ENCODE peak calls at places on chromosomes 1 and 21, in nine cellular contexts. One of them, this sample, is unnamed.

GRCh38 chr1:114505148-114505561 is 5.8 kb downstream of the TRIM33 start:
- DNase-seq in iris pigment epithelial cell: no peak
- DNase-seq in aorta: no peak
- DNase-seq in ELR: no peak
- DNase-seq in effector memory CD8-positive, alpha-beta T cell: no peak
- DNase-seq in lower lobe of right lung: no peak
- DNase-seq in activated naive CD8-positive, alpha-beta T cell treated with anti-CD3 and anti-CD28 coated beads, Interleukin-2, amount 50 U/mL, for 24 hours: no peak
- DNase-seq in iPS-NIHi11: no peak
- DNase-seq in NCI-H1092 treated with DMSO at 0.1 percent for 48 hours: no peak
- DNase-seq in this sample: no peak

GRCh38 chr21:41761211-41762181 is 5.4 kb downstream of the RIPK4 start:
- DNase-seq in iris pigment epithelial cell: peak; percentile 14
- DNase-seq in aorta: peak; percentile 84
- DNase-seq in ELR: peak; percentile 90
- DNase-seq in effector memory CD8-positive, alpha-beta T cell: no peak
- DNase-seq in lower lobe of right lung: peak; percentile 90
- DNase-seq in activated naive CD8-positive, alpha-beta T cell treated with anti-CD3 and anti-CD28 coated beads, Interleukin-2, amount 50 U/mL, for 24 hours: no peak
- DNase-seq in iPS-NIHi11: no peak
- DNase-seq in NCI-H1092 treated with DMSO at 0.1 percent for 48 hours: no peak
- DNase-seq in this sample: no peak

GRCh38 chr1:101757985-101758384 is 238.7 kb downstream of the OLFM3 start:
- DNase-seq in iris pigment epithelial cell: no peak
- DNase-seq in aorta: no peak
- DNase-seq in ELR: peak; percentile 15
- DNase-seq in effector memory CD8-positive, alpha-beta T cell: no peak
- DNase-seq in lower lobe of right lung: no peak
- DNase-seq in activated naive CD8-positive, alpha-beta T cell treated with anti-CD3 and anti-CD28 coated beads, Interleukin-2, amount 50 U/mL, for 24 hours: no peak
- DNase-seq in iPS-NIHi11: no peak
- DNase-seq in NCI-H1092 treated with DMSO at 0.1 percent for 48 hours: no peak
- DNase-seq in this sample: no peak

GRCh38 chr1:112402682-112403643 is 6.9 kb downstream of the CTTNBP2NL start:
- DNase-seq in iris pigment epithelial cell: peak; percentile 87
- DNase-seq in aorta: no peak
- DNase-seq in ELR: peak; percentile 77
- DNase-seq in effector memory CD8-positive, alpha-beta T cell: no peak
- DNase-seq in lower lobe of right lung: no peak
- DNase-seq in activated naive CD8-positive, alpha-beta T cell treated with anti-CD3 and anti-CD28 coated beads, Interleukin-2, amount 50 U/mL, for 24 hours: no peak
- DNase-seq in iPS-NIHi11: no peak
- DNase-seq in NCI-H1092 treated with DMSO at 0.1 percent for 48 hours: no peak
- DNase-seq in this sample: no peak

GRCh38 chr1:223739366-223740057 is 27.2 kb downstream of the CAPN2 start:
- DNase-seq in iris pigment epithelial cell: no peak
- DNase-seq in aorta: no peak
- DNase-seq in ELR: peak; percentile 51
- DNase-seq in effector memory CD8-positive, alpha-beta T cell: no peak
- DNase-seq in lower lobe of right lung: no peak
- DNase-seq in activated naive CD8-positive, alpha-beta T cell treated with anti-CD3 and anti-CD28 coated beads, Interleukin-2, amount 50 U/mL, for 24 hours: no peak
- DNase-seq in iPS-NIHi11: no peak
- DNase-seq in NCI-H1092 treated with DMSO at 0.1 percent for 48 hours: no peak
- DNase-seq in this sample: no peak

GRCh38 chr1:244758700-244759099 is 76.8 kb upstream of the COX20 start:
- DNase-seq in iris pigment epithelial cell: no peak
- DNase-seq in aorta: no peak
- DNase-seq in ELR: no peak
- DNase-seq in effector memory CD8-positive, alpha-beta T cell: no peak
- DNase-seq in lower lobe of right lung: no peak
- DNase-seq in activated naive CD8-positive, alpha-beta T cell treated with anti-CD3 and anti-CD28 coated beads, Interleukin-2, amount 50 U/mL, for 24 hours: no peak
- DNase-seq in iPS-NIHi11: no peak
- DNase-seq in NCI-H1092 treated with DMSO at 0.1 percent for 48 hours: peak; percentile 48
- DNase-seq in this sample: no peak

GRCh38 chr21:33042812-33043211 is 17.1 kb downstream of the OLIG2 start:
- DNase-seq in iris pigment epithelial cell: peak; percentile 79
- DNase-seq in aorta: no peak
- DNase-seq in ELR: peak; percentile 90
- DNase-seq in effector memory CD8-positive, alpha-beta T cell: no peak
- DNase-seq in lower lobe of right lung: no peak
- DNase-seq in activated naive CD8-positive, alpha-beta T cell treated with anti-CD3 and anti-CD28 coated beads, Interleukin-2, amount 50 U/mL, for 24 hours: no peak
- DNase-seq in iPS-NIHi11: no peak
- DNase-seq in NCI-H1092 treated with DMSO at 0.1 percent for 48 hours: no peak
- DNase-seq in this sample: no peak

GRCh38 chr1:21153336-21153735 is 23.4 kb downstream of the EIF4G3 start:
- DNase-seq in iris pigment epithelial cell: no peak
- DNase-seq in aorta: no peak
- DNase-seq in ELR: no peak
- DNase-seq in effector memory CD8-positive, alpha-beta T cell: no peak
- DNase-seq in lower lobe of right lung: no peak
- DNase-seq in activated naive CD8-positive, alpha-beta T cell treated with anti-CD3 and anti-CD28 coated beads, Interleukin-2, amount 50 U/mL, for 24 hours: no peak
- DNase-seq in iPS-NIHi11: no peak
- DNase-seq in NCI-H1092 treated with DMSO at 0.1 percent for 48 hours: no peak
- DNase-seq in this sample: no peak

GRCh38 chr1:80217377-80217986 is 1211.0 kb upstream of the ADGRL4 start:
- DNase-seq in iris pigment epithelial cell: peak; percentile 50
- DNase-seq in aorta: no peak
- DNase-seq in ELR: peak; percentile 69
- DNase-seq in effector memory CD8-positive, alpha-beta T cell: no peak
- DNase-seq in lower lobe of right lung: no peak
- DNase-seq in activated naive CD8-positive, alpha-beta T cell treated with anti-CD3 and anti-CD28 coated beads, Interleukin-2, amount 50 U/mL, for 24 hours: no peak
- DNase-seq in iPS-NIHi11: peak; percentile 30
- DNase-seq in NCI-H1092 treated with DMSO at 0.1 percent for 48 hours: peak; percentile 48
- DNase-seq in this sample: no peak

GRCh38 chr1:213586609-213586972 is 401.2 kb upstream of the PROX1 start:
- DNase-seq in iris pigment epithelial cell: no peak
- DNase-seq in aorta: no peak
- DNase-seq in ELR: no peak
- DNase-seq in effector memory CD8-positive, alpha-beta T cell: no peak
- DNase-seq in lower lobe of right lung: no peak
- DNase-seq in activated naive CD8-positive, alpha-beta T cell treated with anti-CD3 and anti-CD28 coated beads, Interleukin-2, amount 50 U/mL, for 24 hours: no peak
- DNase-seq in iPS-NIHi11: no peak
- DNase-seq in NCI-H1092 treated with DMSO at 0.1 percent for 48 hours: no peak
- DNase-seq in this sample: no peak

GRCh38 chr1:201021333-201022177 is 2.0 kb downstream of the KIF21B start:
- DNase-seq in iris pigment epithelial cell: no peak
- DNase-seq in aorta: peak; percentile 72
- DNase-seq in ELR: no peak
- DNase-seq in effector memory CD8-positive, alpha-beta T cell: no peak
- DNase-seq in lower lobe of right lung: no peak
- DNase-seq in activated naive CD8-positive, alpha-beta T cell treated with anti-CD3 and anti-CD28 coated beads, Interleukin-2, amount 50 U/mL, for 24 hours: peak; percentile 54
- DNase-seq in iPS-NIHi11: no peak
- DNase-seq in NCI-H1092 treated with DMSO at 0.1 percent for 48 hours: peak; percentile 18
- DNase-seq in this sample: no peak

GRCh38 chr1:163472267-163472666 is 150.5 kb downstream of the NUF2 start:
- DNase-seq in iris pigment epithelial cell: peak; percentile 1
- DNase-seq in aorta: no peak
- DNase-seq in ELR: no peak
- DNase-seq in effector memory CD8-positive, alpha-beta T cell: no peak
- DNase-seq in lower lobe of right lung: no peak
- DNase-seq in activated naive CD8-positive, alpha-beta T cell treated with anti-CD3 and anti-CD28 coated beads, Interleukin-2, amount 50 U/mL, for 24 hours: no peak
- DNase-seq in iPS-NIHi11: no peak
- DNase-seq in NCI-H1092 treated with DMSO at 0.1 percent for 48 hours: peak; percentile 98
- DNase-seq in this sample: no peak

GRCh38 chr1:204826970-204827369 is 43.7 kb upstream of the NFASC start:
- DNase-seq in iris pigment epithelial cell: no peak
- DNase-seq in aorta: no peak
- DNase-seq in ELR: peak; percentile 28
- DNase-seq in effector memory CD8-positive, alpha-beta T cell: no peak
- DNase-seq in lower lobe of right lung: no peak
- DNase-seq in activated naive CD8-positive, alpha-beta T cell treated with anti-CD3 and anti-CD28 coated beads, Interleukin-2, amount 50 U/mL, for 24 hours: peak; percentile 31
- DNase-seq in iPS-NIHi11: peak; percentile 65
- DNase-seq in NCI-H1092 treated with DMSO at 0.1 percent for 48 hours: peak; percentile 7
- DNase-seq in this sample: no peak

GRCh38 chr21:31218830-31219608 is 125.0 kb downstream of the TIAM1 start:
- DNase-seq in iris pigment epithelial cell: peak; percentile 14
- DNase-seq in aorta: no peak
- DNase-seq in ELR: no peak
- DNase-seq in effector memory CD8-positive, alpha-beta T cell: no peak
- DNase-seq in lower lobe of right lung: peak; percentile 54
- DNase-seq in activated naive CD8-positive, alpha-beta T cell treated with anti-CD3 and anti-CD28 coated beads, Interleukin-2, amount 50 U/mL, for 24 hours: no peak
- DNase-seq in iPS-NIHi11: peak; percentile 41
- DNase-seq in NCI-H1092 treated with DMSO at 0.1 percent for 48 hours: no peak
- DNase-seq in this sample: no peak

GRCh38 chr21:29499734-29500343 is 201.1 kb downstream of the BACH1 start:
- DNase-seq in iris pigment epithelial cell: peak; percentile 54
- DNase-seq in aorta: no peak
- DNase-seq in ELR: peak; percentile 71
- DNase-seq in effector memory CD8-positive, alpha-beta T cell: no peak
- DNase-seq in lower lobe of right lung: no peak
- DNase-seq in activated naive CD8-positive, alpha-beta T cell treated with anti-CD3 and anti-CD28 coated beads, Interleukin-2, amount 50 U/mL, for 24 hours: peak; percentile 5
- DNase-seq in iPS-NIHi11: peak; percentile 71
- DNase-seq in NCI-H1092 treated with DMSO at 0.1 percent for 48 hours: no peak
- DNase-seq in this sample: no peak

GRCh38 chr1:25146382-25146855 is 85.9 kb downstream of the SYF2 start:
- DNase-seq in iris pigment epithelial cell: no peak
- DNase-seq in aorta: no peak
- DNase-seq in ELR: no peak
- DNase-seq in effector memory CD8-positive, alpha-beta T cell: no peak
- DNase-seq in lower lobe of right lung: no peak
- DNase-seq in activated naive CD8-positive, alpha-beta T cell treated with anti-CD3 and anti-CD28 coated beads, Interleukin-2, amount 50 U/mL, for 24 hours: no peak
- DNase-seq in iPS-NIHi11: no peak
- DNase-seq in NCI-H1092 treated with DMSO at 0.1 percent for 48 hours: no peak
- DNase-seq in this sample: no peak

GRCh38 chr1:31524196-31524967 is 51.9 kb upstream of the TINAGL1 start:
- DNase-seq in iris pigment epithelial cell: no peak
- DNase-seq in aorta: no peak
- DNase-seq in ELR: no peak
- DNase-seq in effector memory CD8-positive, alpha-beta T cell: no peak
- DNase-seq in lower lobe of right lung: peak; percentile 62
- DNase-seq in activated naive CD8-positive, alpha-beta T cell treated with anti-CD3 and anti-CD28 coated beads, Interleukin-2, amount 50 U/mL, for 24 hours: no peak
- DNase-seq in iPS-NIHi11: no peak
- DNase-seq in NCI-H1092 treated with DMSO at 0.1 percent for 48 hours: no peak
- DNase-seq in this sample: no peak

GRCh38 chr1:244394851-244395765 is 56.6 kb downstream of the ADSS2 start:
- DNase-seq in iris pigment epithelial cell: no peak
- DNase-seq in aorta: no peak
- DNase-seq in ELR: no peak
- DNase-seq in effector memory CD8-positive, alpha-beta T cell: no peak
- DNase-seq in lower lobe of right lung: no peak
- DNase-seq in activated naive CD8-positive, alpha-beta T cell treated with anti-CD3 and anti-CD28 coated beads, Interleukin-2, amount 50 U/mL, for 24 hours: no peak
- DNase-seq in iPS-NIHi11: no peak
- DNase-seq in NCI-H1092 treated with DMSO at 0.1 percent for 48 hours: no peak
- DNase-seq in this sample: no peak

GRCh38 chr1:81325404-81325803 is 475.3 kb upstream of the ADGRL2 start:
- DNase-seq in iris pigment epithelial cell: no peak
- DNase-seq in aorta: no peak
- DNase-seq in ELR: no peak
- DNase-seq in effector memory CD8-positive, alpha-beta T cell: no peak
- DNase-seq in lower lobe of right lung: no peak
- DNase-seq in activated naive CD8-positive, alpha-beta T cell treated with anti-CD3 and anti-CD28 coated beads, Interleukin-2, amount 50 U/mL, for 24 hours: no peak
- DNase-seq in iPS-NIHi11: no peak
- DNase-seq in NCI-H1092 treated with DMSO at 0.1 percent for 48 hours: no peak
- DNase-seq in this sample: no peak

GRCh38 chr1:162631546-162632233 is 574 bp upstream of the DDR2 start:
- DNase-seq in iris pigment epithelial cell: peak; percentile 78
- DNase-seq in aorta: no peak
- DNase-seq in ELR: peak; percentile 85
- DNase-seq in effector memory CD8-positive, alpha-beta T cell: no peak
- DNase-seq in lower lobe of right lung: no peak
- DNase-seq in activated naive CD8-positive, alpha-beta T cell treated with anti-CD3 and anti-CD28 coated beads, Interleukin-2, amount 50 U/mL, for 24 hours: no peak
- DNase-seq in iPS-NIHi11: no peak
- DNase-seq in NCI-H1092 treated with DMSO at 0.1 percent for 48 hours: no peak
- DNase-seq in this sample: no peak

GRCh38 chr1:37482796-37483744 is 8.7 kb downstream of the ZC3H12A start:
- DNase-seq in iris pigment epithelial cell: no peak
- DNase-seq in aorta: no peak
- DNase-seq in ELR: no peak
- DNase-seq in effector memory CD8-positive, alpha-beta T cell: peak; percentile 7
- DNase-seq in lower lobe of right lung: no peak
- DNase-seq in activated naive CD8-positive, alpha-beta T cell treated with anti-CD3 and anti-CD28 coated beads, Interleukin-2, amount 50 U/mL, for 24 hours: no peak
- DNase-seq in iPS-NIHi11: no peak
- DNase-seq in NCI-H1092 treated with DMSO at 0.1 percent for 48 hours: no peak
- DNase-seq in this sample: no peak

GRCh38 chr1:30381671-30382365 is 341.6 kb downstream of the MATN1 start:
- DNase-seq in iris pigment epithelial cell: no peak
- DNase-seq in aorta: no peak
- DNase-seq in ELR: no peak
- DNase-seq in effector memory CD8-positive, alpha-beta T cell: no peak
- DNase-seq in lower lobe of right lung: no peak
- DNase-seq in activated naive CD8-positive, alpha-beta T cell treated with anti-CD3 and anti-CD28 coated beads, Interleukin-2, amount 50 U/mL, for 24 hours: no peak
- DNase-seq in iPS-NIHi11: no peak
- DNase-seq in NCI-H1092 treated with DMSO at 0.1 percent for 48 hours: no peak
- DNase-seq in this sample: no peak

GRCh38 chr1:208256091-208256490 is 11.9 kb upstream of the PLXNA2 start:
- DNase-seq in iris pigment epithelial cell: no peak
- DNase-seq in aorta: no peak
- DNase-seq in ELR: no peak
- DNase-seq in effector memory CD8-positive, alpha-beta T cell: no peak
- DNase-seq in lower lobe of right lung: no peak
- DNase-seq in activated naive CD8-positive, alpha-beta T cell treated with anti-CD3 and anti-CD28 coated beads, Interleukin-2, amount 50 U/mL, for 24 hours: no peak
- DNase-seq in iPS-NIHi11: no peak
- DNase-seq in NCI-H1092 treated with DMSO at 0.1 percent for 48 hours: no peak
- DNase-seq in this sample: no peak

GRCh38 chr1:20891091-20891490 is 104.0 kb upstream of the HP1BP3 start:
- DNase-seq in iris pigment epithelial cell: peak; percentile 54
- DNase-seq in aorta: no peak
- DNase-seq in ELR: peak; percentile 13
- DNase-seq in effector memory CD8-positive, alpha-beta T cell: no peak
- DNase-seq in lower lobe of right lung: no peak
- DNase-seq in activated naive CD8-positive, alpha-beta T cell treated with anti-CD3 and anti-CD28 coated beads, Interleukin-2, amount 50 U/mL, for 24 hours: no peak
- DNase-seq in iPS-NIHi11: no peak
- DNase-seq in NCI-H1092 treated with DMSO at 0.1 percent for 48 hours: no peak
- DNase-seq in this sample: no peak

GRCh38 chr21:22585558-22585957 is 1587.3 kb downstream of the NCAM2 start:
- DNase-seq in iris pigment epithelial cell: no peak
- DNase-seq in aorta: no peak
- DNase-seq in ELR: no peak
- DNase-seq in effector memory CD8-positive, alpha-beta T cell: no peak
- DNase-seq in lower lobe of right lung: no peak
- DNase-seq in activated naive CD8-positive, alpha-beta T cell treated with anti-CD3 and anti-CD28 coated beads, Interleukin-2, amount 50 U/mL, for 24 hours: no peak
- DNase-seq in iPS-NIHi11: no peak
- DNase-seq in NCI-H1092 treated with DMSO at 0.1 percent for 48 hours: no peak
- DNase-seq in this sample: no peak

GRCh38 chr1:6464915-6465314 is 1.1 kb downstream of the TNFRSF25 start:
- DNase-seq in iris pigment epithelial cell: no peak
- DNase-seq in aorta: no peak
- DNase-seq in ELR: no peak
- DNase-seq in effector memory CD8-positive, alpha-beta T cell: no peak
- DNase-seq in lower lobe of right lung: no peak
- DNase-seq in activated naive CD8-positive, alpha-beta T cell treated with anti-CD3 and anti-CD28 coated beads, Interleukin-2, amount 50 U/mL, for 24 hours: no peak
- DNase-seq in iPS-NIHi11: no peak
- DNase-seq in NCI-H1092 treated with DMSO at 0.1 percent for 48 hours: no peak
- DNase-seq in this sample: no peak

GRCh38 chr21:36510911-36511310 is 31.0 kb upstream of the CLDN14 start:
- DNase-seq in iris pigment epithelial cell: no peak
- DNase-seq in aorta: no peak
- DNase-seq in ELR: no peak
- DNase-seq in effector memory CD8-positive, alpha-beta T cell: no peak
- DNase-seq in lower lobe of right lung: no peak
- DNase-seq in activated naive CD8-positive, alpha-beta T cell treated with anti-CD3 and anti-CD28 coated beads, Interleukin-2, amount 50 U/mL, for 24 hours: no peak
- DNase-seq in iPS-NIHi11: no peak
- DNase-seq in NCI-H1092 treated with DMSO at 0.1 percent for 48 hours: peak; percentile 26
- DNase-seq in this sample: no peak

GRCh38 chr1:40391688-40392145 is 18.2 kb downstream of the SMAP2 start:
- DNase-seq in iris pigment epithelial cell: no peak
- DNase-seq in aorta: no peak
- DNase-seq in ELR: no peak
- DNase-seq in effector memory CD8-positive, alpha-beta T cell: no peak
- DNase-seq in lower lobe of right lung: no peak
- DNase-seq in activated naive CD8-positive, alpha-beta T cell treated with anti-CD3 and anti-CD28 coated beads, Interleukin-2, amount 50 U/mL, for 24 hours: no peak
- DNase-seq in iPS-NIHi11: peak; percentile 22
- DNase-seq in NCI-H1092 treated with DMSO at 0.1 percent for 48 hours: no peak
- DNase-seq in this sample: no peak

GRCh38 chr1:180270767-180271639 is 40.9 kb downstream of the LHX4 start:
- DNase-seq in iris pigment epithelial cell: peak; percentile 71
- DNase-seq in aorta: peak; percentile 49
- DNase-seq in ELR: peak; percentile 32
- DNase-seq in effector memory CD8-positive, alpha-beta T cell: no peak
- DNase-seq in lower lobe of right lung: no peak
- DNase-seq in activated naive CD8-positive, alpha-beta T cell treated with anti-CD3 and anti-CD28 coated beads, Interleukin-2, amount 50 U/mL, for 24 hours: no peak
- DNase-seq in iPS-NIHi11: no peak
- DNase-seq in NCI-H1092 treated with DMSO at 0.1 percent for 48 hours: no peak
- DNase-seq in this sample: no peak

GRCh38 chr21:38363684-38364083 is 106.9 kb downstream of the KCNJ15 start:
- DNase-seq in iris pigment epithelial cell: no peak
- DNase-seq in aorta: no peak
- DNase-seq in ELR: no peak
- DNase-seq in effector memory CD8-positive, alpha-beta T cell: no peak
- DNase-seq in lower lobe of right lung: no peak
- DNase-seq in activated naive CD8-positive, alpha-beta T cell treated with anti-CD3 and anti-CD28 coated beads, Interleukin-2, amount 50 U/mL, for 24 hours: no peak
- DNase-seq in iPS-NIHi11: no peak
- DNase-seq in NCI-H1092 treated with DMSO at 0.1 percent for 48 hours: no peak
- DNase-seq in this sample: no peak

GRCh38 chr1:239361403-239361802 is 25.0 kb upstream of the CHRM3 start:
- DNase-seq in iris pigment epithelial cell: peak; percentile 88
- DNase-seq in aorta: no peak
- DNase-seq in ELR: peak; percentile 78
- DNase-seq in effector memory CD8-positive, alpha-beta T cell: no peak
- DNase-seq in lower lobe of right lung: no peak
- DNase-seq in activated naive CD8-positive, alpha-beta T cell treated with anti-CD3 and anti-CD28 coated beads, Interleukin-2, amount 50 U/mL, for 24 hours: no peak
- DNase-seq in iPS-NIHi11: no peak
- DNase-seq in NCI-H1092 treated with DMSO at 0.1 percent for 48 hours: no peak
- DNase-seq in this sample: no peak

This sample was measured in central memory CD4-positive, alpha-beta T cell.